ENCODE peak calls at places on chromosomes 5 and 9, in four cellular contexts. K is A549, Q is ovary, J is stomach. O is an unnamed sample.

GRCh38 chr5:135059000-135059923 is 25.2 kb upstream of the PITX1 start:
- DNase-seq in K (no peak), Q (no peak), J (no peak), O (no peak)

GRCh38 chr5:106853266-106853665 is 817.5 kb downstream of the EFNA5 start:
- DNase-seq in K (no peak), Q (no peak), J (no peak), O (no peak)

GRCh38 chr9:90044710-90045151 is 439.9 kb downstream of the GADD45G start:
- DNase-seq in K (peak), Q (no peak), J (no peak), O (peak)

GRCh38 chr5:965604-966344 is 42.8 kb upstream of the NKD2 start:
- DNase-seq in K (no peak), Q (no peak), J (no peak), O (no peak)

GRCh38 chr5:166909040-166909439 is 1382.4 kb upstream of the WWC1 start:
- DNase-seq in K (no peak), Q (no peak), J (no peak), O (no peak)

GRCh38 chr5:127615916-127616315 is 33.0 kb upstream of the CTXN3 start:
- DNase-seq in K (no peak), Q (no peak), J (no peak), O (no peak)

GRCh38 chr5:168609806-168610482 is 30.8 kb upstream of the PANK3 start:
- DNase-seq in K (no peak), Q (no peak), J (no peak), O (no peak)

GRCh38 chr9:116247791-116248343 is 94.3 kb downstream of the PAPPA start:
- DNase-seq in K (no peak), Q (no peak), J (no peak), O (no peak)

GRCh38 chr9:105932276-105932675 is 237.9 kb downstream of the TMEM38B start:
- DNase-seq in K (no peak), Q (no peak), J (no peak), O (no peak)

GRCh38 chr5:95915999-95916686 is 45.5 kb downstream of the ELL2 start:
- DNase-seq in K (no peak), Q (no peak), J (no peak), O (no peak)

GRCh38 chr5:173627860-173628392 is 11.5 kb upstream of the BOD1 start:
- DNase-seq in K (no peak), Q (no peak), J (no peak), O (no peak)

GRCh38 chr5:157369507-157369906 is 90.5 kb upstream of the NIPAL4 start:
- DNase-seq in K (no peak), Q (no peak), J (no peak), O (no peak)

GRCh38 chr5:30387974-30388632 is 805.4 kb upstream of the CDH6 start:
- DNase-seq in K (no peak), Q (no peak), J (no peak), O (no peak)

GRCh38 chr5:83249156-83249555 is 171.8 kb downstream of the XRCC4 start:
- DNase-seq in K (no peak), Q (no peak), J (no peak), O (no peak)

GRCh38 chr5:55691265-55692105 is 20.6 kb downstream of the SLC38A9 start:
- DNase-seq in K (peak), Q (no peak), J (no peak), O (no peak)

GRCh38 chr5:172834570-172835245 is 657 bp downstream of the ERGIC1 start:
- DNase-seq in K (no peak), Q (no peak), J (no peak), O (no peak)

GRCh38 chr5:83628360-83628759 is 92.3 kb downstream of the HAPLN1 start:
- DNase-seq in K (no peak), Q (no peak), J (no peak), O (no peak)

GRCh38 chr5:142740474-142740873 is 29.7 kb upstream of the ARHGAP26 start:
- DNase-seq in K (no peak), Q (no peak), J (no peak), O (no peak)

GRCh38 chr5:64166201-64166959 is 737 bp downstream of the RNF180 start:
- DNase-seq in K (peak), Q (peak), J (no peak), O (no peak)

GRCh38 chr5:122882836-122883235 is 37.4 kb downstream of the SNX24 start:
- DNase-seq in K (no peak), Q (no peak), J (no peak), O (no peak)

GRCh38 chr5:79990205-79990597 is 861 bp downstream of the MTX3 start:
- DNase-seq in K (no peak), Q (no peak), J (no peak), O (no peak)

GRCh38 chr9:136792321-136793062 is 1.3 kb downstream of the TMEM141 start:
- DNase-seq in K (no peak), Q (peak), J (no peak), O (no peak)

GRCh38 chr9:109753308-109753707 is 26.7 kb upstream of the PALM2AKAP2 start:
- DNase-seq in K (no peak), Q (no peak), J (no peak), O (no peak)

GRCh38 chr9:104961238-104961637 is 33.3 kb upstream of the ABCA1 start:
- DNase-seq in K (peak), Q (no peak), J (no peak), O (no peak)

GRCh38 chr9:98095401-98095800 is 23.6 kb downstream of the TRIM14 start:
- DNase-seq in K (no peak), Q (no peak), J (no peak), O (no peak)

GRCh38 chr5:135493406-135494180 is 41.4 kb upstream of the TIFAB start:
- DNase-seq in K (peak), Q (no peak), J (no peak), O (no peak)

GRCh38 chr5:76249601-76250000 is 153.5 kb upstream of the IQGAP2 start:
- DNase-seq in K (no peak), Q (no peak), J (no peak), O (no peak)

GRCh38 chr5:150070277-150070638 is 16.1 kb downstream of the CSF1R start:
- DNase-seq in K (no peak), Q (no peak), J (no peak), O (no peak)

GRCh38 chr9:83257937-83258336 is 195.0 kb upstream of the RASEF start:
- DNase-seq in K (no peak), Q (no peak), J (no peak), O (no peak)

GRCh38 chr9:132181796-132182521 is 20.1 kb downstream of the NTNG2 start:
- DNase-seq in K (no peak), Q (no peak), J (no peak), O (no peak)
- TF ChIP-seq EP300 in K (no peak), Q (no peak), J (no peak), O (no peak)

GRCh38 chr9:129697111-129697955 is 31.9 kb downstream of the PRRX2 start:
- DNase-seq in K (peak), Q (peak), J (no peak), O (no peak)

GRCh38 chr9:129695870-129696269 is 30.4 kb downstream of the PRRX2 start:
- DNase-seq in K (no peak), Q (no peak), J (no peak), O (no peak)

GRCh38 chr9:129694265-129694664 is 28.8 kb downstream of the PRRX2 start:
- DNase-seq in K (no peak), Q (no peak), J (no peak), O (no peak)

GRCh38 chr9:129697956-129698757 is 32.7 kb downstream of the PRRX2 start:
- DNase-seq in K (no peak), Q (no peak), J (no peak), O (no peak)

DNA sequence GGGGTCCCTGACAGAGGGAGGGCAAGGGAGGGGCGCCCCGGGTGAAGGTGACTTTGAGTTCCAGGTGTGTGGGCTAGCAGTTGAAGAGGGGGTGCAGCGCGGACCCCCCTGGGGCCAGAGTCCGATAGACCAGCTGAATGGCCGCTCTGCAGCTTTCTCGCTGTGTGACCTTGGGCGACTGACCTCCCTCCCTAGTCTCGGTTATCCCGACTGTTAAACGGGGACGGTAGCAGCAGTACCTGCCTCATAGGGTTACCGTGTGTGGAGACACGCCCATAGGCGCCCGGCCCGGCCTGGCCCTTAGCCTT is 31.3 kb downstream of the PRRX2 start:
- DNase-seq in K (no peak), Q (no peak), J (no peak), O (no peak)
- H3K27ac ChIP-seq in K (peak), Q (no peak), J (peak), O (peak)

GRCh38 chr9:91945277-91946074 is 4.6 kb downstream of the ROR2 start:
- DNase-seq in K (no peak), Q (peak), J (peak), O (no peak)
- TF ChIP-seq EP300 in K (no peak), Q (no peak), J (peak), O (no peak)

GRCh38 chr5:158380661-158381060 is 521.7 kb upstream of the CLINT1 start:
- DNase-seq in K (no peak), Q (no peak), J (no peak), O (no peak)

GRCh38 chr5:158385982-158386381 is 527.0 kb upstream of the CLINT1 start:
- DNase-seq in K (no peak), Q (no peak), J (no peak), O (no peak)

GRCh38 chr5:158382473-158382872 is 523.5 kb upstream of the CLINT1 start:
- DNase-seq in K (peak), Q (peak), J (no peak), O (peak)

GRCh38 chr5:158384535-158385421 is 525.8 kb upstream of the CLINT1 start:
- DNase-seq in K (peak), Q (no peak), J (no peak), O (no peak)

GRCh38 chr5:158383485-158383884 is 524.5 kb upstream of the CLINT1 start:
- DNase-seq in K (no peak), Q (no peak), J (no peak), O (no peak)
- H3K27ac ChIP-seq in K (peak), Q (no peak), J (no peak), O (no peak)

DNA sequence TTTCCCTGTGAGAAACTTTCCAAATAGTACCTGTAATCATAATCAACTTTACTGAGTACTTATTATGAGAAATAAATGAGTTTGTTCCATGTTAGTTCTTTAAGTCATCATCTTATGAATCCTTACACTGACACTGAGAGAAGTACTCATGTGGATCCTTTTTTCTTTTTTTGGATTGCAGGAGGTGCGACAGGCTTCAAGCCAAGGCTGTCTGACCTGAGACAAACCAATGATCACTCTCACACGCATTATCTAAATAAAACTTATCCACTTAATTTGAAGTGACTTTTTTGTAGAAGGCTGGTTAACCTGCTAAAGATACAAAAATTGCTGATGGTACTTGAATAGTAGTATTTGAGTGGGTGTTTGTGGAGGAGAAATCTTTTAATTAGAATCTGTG is 39.5 kb downstream of the JAKMIP2 start:
- DNase-seq in K (no peak), Q (no peak), J (no peak), O (no peak)
- TF ChIP-seq EP300 in K (no peak), Q (no peak), J (no peak), O (no peak)

GRCh38 chr5:113218200-113218599 is 216.6 kb downstream of the TSSK1B start:
- DNase-seq in K (no peak), Q (no peak), J (no peak), O (peak)
- H3K27ac ChIP-seq in K (no peak), Q (peak), J (no peak), O (no peak)

GRCh38 chr9:99466104-99466503 is 244.0 kb downstream of the SEC61B start:
- DNase-seq in K (no peak), Q (no peak), J (no peak), O (no peak)
- TF ChIP-seq EP300 in K (no peak), Q (no peak), J (no peak), O (no peak)

GRCh38 chr5:132428811-132429440 is 59.4 kb downstream of the SLC22A5 start:
- DNase-seq in K (no peak), Q (no peak), J (no peak), O (no peak)
- H3K27ac ChIP-seq in K (peak), Q (no peak), J (peak), O (peak)

DNA sequence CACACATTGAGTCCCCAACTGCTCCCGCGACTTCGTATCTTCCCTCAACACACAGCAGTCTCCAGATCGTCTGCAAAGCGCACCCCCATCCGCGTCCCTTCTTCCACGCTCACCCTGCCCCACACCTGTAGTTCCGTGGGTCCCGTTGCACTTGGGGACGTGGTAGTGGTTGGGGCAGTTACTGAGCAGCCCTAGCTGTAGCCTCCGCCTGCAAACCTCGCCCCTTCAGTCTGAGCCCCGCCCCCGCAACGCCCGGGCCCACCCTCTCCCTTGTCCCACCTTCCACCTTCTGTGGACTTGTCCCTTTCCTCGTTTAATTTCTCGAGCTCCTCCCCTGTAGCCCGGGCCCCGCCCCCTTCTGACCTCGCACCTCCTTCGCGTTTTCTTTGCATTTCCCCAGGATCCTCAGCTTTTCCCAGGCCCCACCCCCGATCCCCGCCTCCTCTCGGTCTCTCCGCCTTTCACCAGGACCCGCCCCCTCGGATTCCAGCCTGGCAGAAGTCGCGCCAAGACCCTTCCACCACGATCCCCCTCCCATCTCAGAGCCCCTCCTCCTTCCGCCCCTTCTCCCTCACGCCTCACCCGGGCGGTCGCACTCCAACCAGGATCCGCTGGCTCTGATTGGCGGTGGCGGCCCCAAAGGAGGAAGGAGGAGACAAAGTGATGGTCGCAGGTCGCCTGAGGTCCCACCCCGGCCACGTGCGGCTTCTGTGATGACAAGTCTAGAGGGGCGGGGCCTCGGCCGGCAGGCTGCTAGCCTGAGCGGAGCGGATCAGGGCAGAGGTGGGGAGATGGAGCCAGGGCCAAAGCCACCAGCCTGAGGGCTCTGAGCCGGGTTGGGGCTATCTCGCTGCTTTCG is at the start of gene ATOSB:
- DNase-seq in K (peak), Q (peak), J (peak), O (peak)
- TF ChIP-seq EP300 in K (no peak), Q (no peak), J (no peak), O (no peak)

GRCh38 chr5:2027790-2028189 is 145.1 kb upstream of the IRX4 start:
- DNase-seq in K (no peak), Q (no peak), J (no peak), O (no peak)
- H3K27ac ChIP-seq in K (no peak), Q (no peak), J (no peak), O (no peak)

O was measured in esophagus muscularis mucosa.